ENCODE peak calls at places on chromosomes 7 and 10, in five cellular contexts. D, Z, O, S and V are unnamed samples.

GRCh38 chr7:25460426-25460825 is 232.1 kb upstream of the NPVF start:
- DNase-seq in D (no peak), Z (no peak), O (no peak), S (no peak), V (no peak)

GRCh38 chr7:65749518-65749917 is 123.4 kb upstream of the VKORC1L1 start:
- DNase-seq in D (no peak), Z (no peak), O (no peak), S (no peak), V (no peak)

GRCh38 chr10:97575101-97575668 is 2.6 kb downstream of the ANKRD2 start:
- DNase-seq in D (no peak), Z (no peak), O (no peak), S (no peak), V (no peak)

GRCh38 chr7:23022258-23022745 is 8.4 kb upstream of the HYCC1 start:
- DNase-seq in D (no peak), Z (peak), O (no peak), S (no peak), V (no peak)

GRCh38 chr10:123274513-123275182 is 120.4 kb downstream of the BUB3 start:
- DNase-seq in D (no peak), Z (no peak), O (no peak), S (no peak), V (no peak)

GRCh38 chr7:19442016-19442785 is 266.6 kb downstream of the POLR1F start:
- DNase-seq in D (no peak), Z (peak), O (peak), S (no peak), V (no peak)

GRCh38 chr10:29009464-29009863 is 279.4 kb upstream of the LYZL1 start:
- DNase-seq in D (no peak), Z (no peak), O (no peak), S (no peak), V (no peak)

GRCh38 chr10:69807696-69808095 is 6.0 kb downstream of the COL13A1 start:
- DNase-seq in D (no peak), Z (peak), O (no peak), S (no peak), V (no peak)

GRCh38 chr10:22849077-22849810 is 78.6 kb upstream of the ARMC3 start:
- DNase-seq in D (peak), Z (peak), O (no peak), S (peak), V (peak)

DNA sequence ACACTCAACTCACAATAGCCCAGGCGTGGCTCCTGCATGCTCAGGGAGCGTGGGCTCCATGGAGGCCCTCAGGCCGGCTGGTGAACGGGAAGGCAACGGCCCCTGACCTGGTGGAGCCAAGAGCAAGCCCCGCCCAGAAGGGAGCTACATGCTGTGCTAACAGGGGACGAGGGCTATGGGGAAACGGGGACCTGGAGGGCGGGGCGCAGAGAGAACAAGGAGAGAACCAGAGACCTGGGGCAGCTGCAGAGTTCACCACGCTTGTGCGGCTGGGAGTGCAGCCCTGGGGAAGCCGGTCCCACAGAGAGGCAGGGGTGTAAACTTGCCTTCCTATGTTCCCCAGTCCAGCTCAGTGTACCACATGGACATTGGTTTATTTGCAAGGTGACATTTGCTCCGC is 69.2 kb upstream of the PPP2R2D start:
- DNase-seq in D (no peak), Z (no peak), O (no peak), S (no peak), V (no peak)
- H3K27ac ChIP-seq in D (no peak), Z (no peak), O (no peak), S (no peak), V (no peak)

GRCh38 chr7:134831862-134832261 is 52.4 kb downstream of the CALD1 start:
- DNase-seq in D (no peak), Z (peak), O (no peak), S (no peak), V (no peak)

GRCh38 chr7:134835463-134835823 is 56.0 kb downstream of the CALD1 start:
- DNase-seq in D (no peak), Z (no peak), O (no peak), S (no peak), V (no peak)

GRCh38 chr7:134832367-134832766 is 52.9 kb downstream of the CALD1 start:
- DNase-seq in D (no peak), Z (no peak), O (no peak), S (no peak), V (no peak)

GRCh38 chr7:134834689-134835462 is 55.4 kb downstream of the CALD1 start:
- DNase-seq in D (no peak), Z (peak), O (peak), S (no peak), V (no peak)

DNA sequence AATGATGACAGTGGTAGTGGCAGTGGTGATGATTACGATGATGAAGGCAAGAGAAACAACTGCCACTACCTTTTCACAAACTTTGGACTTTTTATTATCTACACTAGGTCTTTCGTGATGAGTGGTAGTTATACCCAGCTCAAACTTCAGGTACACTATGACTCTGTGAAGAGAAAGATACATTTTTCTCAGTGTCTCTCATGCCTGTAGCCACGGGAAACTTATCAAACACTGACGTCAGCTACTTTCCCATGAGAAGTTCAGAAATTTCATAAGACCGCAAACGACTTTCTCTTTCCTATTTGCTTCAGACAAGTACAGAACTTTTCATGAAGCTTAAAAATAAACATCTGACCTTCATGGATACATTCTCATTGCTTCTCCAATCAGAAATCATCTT is 57.0 kb downstream of the CALD1 start:
- DNase-seq in D (no peak), Z (peak), O (no peak), S (no peak), V (no peak)
- H3K27ac ChIP-seq in D (no peak), Z (peak), O (peak), S (peak), V (no peak)

GRCh38 chr7:36474283-36475010 is 84.8 kb downstream of the ANLN start:
- DNase-seq in D (no peak), Z (peak), O (no peak), S (no peak), V (no peak)
- H3K27ac ChIP-seq in D (no peak), Z (no peak), O (no peak), S (no peak), V (no peak)

GRCh38 chr10:114043532-114044250 is at the start of gene ADRB1:
- DNase-seq in D (peak), Z (peak), O (peak), S (peak), V (no peak)
- H3K27ac ChIP-seq in D (peak), Z (no peak), O (no peak), S (peak), V (no peak)

DNA sequence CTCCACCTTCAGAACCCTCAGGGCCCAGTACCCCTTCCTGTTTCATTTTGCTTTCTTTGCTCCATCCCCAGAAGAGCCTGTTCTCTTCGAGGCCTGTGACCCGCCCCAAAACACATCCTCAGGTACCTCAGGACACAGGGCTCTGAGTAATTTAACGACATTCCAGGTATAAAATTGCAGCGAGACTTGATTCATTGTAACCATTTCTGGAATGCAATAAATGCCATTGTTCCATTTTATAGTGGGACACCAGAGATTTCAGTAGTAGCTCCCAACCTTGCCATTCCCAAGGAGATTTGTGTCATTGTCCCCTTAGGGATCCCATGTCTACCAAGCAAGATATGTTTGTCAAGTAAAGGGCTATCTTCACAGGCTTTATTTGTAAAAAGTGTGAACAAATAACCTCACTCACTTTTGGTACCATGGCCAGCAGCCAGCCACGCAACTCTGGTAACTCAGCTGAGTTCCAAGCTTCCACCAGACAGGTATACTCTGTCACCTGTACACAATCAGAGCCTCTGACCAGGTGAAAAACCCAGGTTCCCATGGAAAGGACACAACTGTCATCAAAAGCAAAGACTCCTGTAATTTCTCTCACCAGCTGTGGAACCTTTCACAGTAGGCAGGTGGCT is 441.3 kb downstream of the PLXNA4 start:
- DNase-seq in D (no peak), Z (no peak), O (peak), S (no peak), V (no peak)
- H3K27ac ChIP-seq in D (no peak), Z (no peak), O (no peak), S (no peak), V (no peak)

DNA sequence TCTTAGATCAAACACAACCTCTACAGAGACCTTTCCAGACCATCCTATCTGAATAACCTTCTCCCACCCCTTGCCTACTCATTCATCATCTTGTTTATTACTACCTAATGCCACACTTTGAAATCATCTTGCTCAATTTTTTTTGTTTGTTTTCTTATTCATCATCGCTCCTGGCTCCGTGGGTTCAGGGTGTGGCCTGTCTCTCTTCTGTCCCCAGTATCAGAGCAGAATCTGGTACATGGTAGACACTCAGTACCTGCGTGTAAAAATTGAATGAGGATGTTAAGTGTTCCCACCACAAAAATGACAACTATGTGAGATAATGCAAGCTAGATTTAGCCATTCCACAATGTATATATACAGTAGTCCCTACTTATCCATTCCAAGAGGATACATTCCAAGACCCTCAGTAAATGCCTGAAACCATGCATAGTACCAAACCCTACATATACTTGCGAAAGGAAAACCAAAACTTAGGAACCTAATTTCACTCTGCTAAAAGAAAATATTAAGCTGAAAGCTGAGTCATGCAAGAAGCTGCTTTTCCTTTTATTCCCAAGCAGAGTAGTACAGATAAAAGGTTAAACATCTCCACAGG is 72.1 kb upstream of the SEC61G start:
- DNase-seq in D (no peak), Z (no peak), O (no peak), S (no peak), V (no peak)
- H3K27ac ChIP-seq in D (no peak), Z (no peak), O (no peak), S (no peak), V (no peak)

DNA sequence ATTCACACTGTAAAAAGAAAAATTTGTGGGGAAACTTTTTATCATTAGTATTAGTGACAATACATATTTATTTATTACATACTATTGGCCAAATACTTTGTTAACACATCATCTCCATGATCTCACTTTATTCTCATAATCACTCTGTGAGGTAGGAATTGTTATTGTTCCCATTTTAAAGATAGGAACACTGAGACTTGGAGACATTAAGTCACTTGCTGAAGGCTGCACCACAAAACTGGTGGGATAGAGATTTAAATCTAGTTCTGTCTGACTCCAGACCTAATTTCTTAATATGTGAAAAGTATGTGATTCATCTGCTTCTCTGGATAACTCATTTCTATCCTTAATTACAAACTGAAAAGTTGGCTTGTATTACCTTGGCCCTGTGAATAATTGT is 8.2 kb downstream of the PPP1R3C start:
- DNase-seq in D (no peak), Z (no peak), O (no peak), S (no peak), V (no peak)
- H3K27ac ChIP-seq in D (no peak), Z (no peak), O (no peak), S (no peak), V (no peak)

GRCh38 chr7:158449266-158449665 is 138.4 kb downstream of the PTPRN2 start:
- DNase-seq in D (no peak), Z (no peak), O (no peak), S (peak), V (no peak)

GRCh38 chr7:158452331-158452730 is 135.3 kb downstream of the PTPRN2 start:
- DNase-seq in D (no peak), Z (no peak), O (no peak), S (peak), V (no peak)

GRCh38 chr7:158450476-158451124 is 137.0 kb downstream of the PTPRN2 start:
- DNase-seq in D (no peak), Z (no peak), O (no peak), S (peak), V (no peak)

GRCh38 chr7:158448701-158449100 is 138.9 kb downstream of the PTPRN2 start:
- DNase-seq in D (no peak), Z (no peak), O (no peak), S (peak), V (no peak)

DNA sequence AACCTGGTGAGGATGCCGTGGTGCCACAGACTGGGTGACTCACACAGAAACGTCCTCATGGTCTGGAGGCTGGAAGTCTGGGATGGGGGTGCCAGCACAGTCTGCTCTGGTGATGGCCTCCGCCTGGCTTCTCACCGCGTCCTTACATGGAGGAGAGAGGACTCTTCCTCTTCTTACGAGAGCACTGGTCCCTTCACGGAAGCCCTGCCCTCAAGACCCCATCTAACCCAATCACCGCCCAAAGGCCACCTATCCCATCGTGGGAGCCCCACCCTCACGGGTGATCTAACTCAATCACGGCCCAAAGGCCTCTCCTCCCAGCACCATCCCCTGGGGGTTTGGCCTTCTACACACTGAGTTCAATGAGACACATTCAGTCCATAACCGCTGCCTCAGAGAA is 137.7 kb downstream of the PTPRN2 start:
- DNase-seq in D (no peak), Z (no peak), O (no peak), S (peak), V (no peak)
- H3K27ac ChIP-seq in D (no peak), Z (no peak), O (no peak), S (no peak), V (no peak)

DNA sequence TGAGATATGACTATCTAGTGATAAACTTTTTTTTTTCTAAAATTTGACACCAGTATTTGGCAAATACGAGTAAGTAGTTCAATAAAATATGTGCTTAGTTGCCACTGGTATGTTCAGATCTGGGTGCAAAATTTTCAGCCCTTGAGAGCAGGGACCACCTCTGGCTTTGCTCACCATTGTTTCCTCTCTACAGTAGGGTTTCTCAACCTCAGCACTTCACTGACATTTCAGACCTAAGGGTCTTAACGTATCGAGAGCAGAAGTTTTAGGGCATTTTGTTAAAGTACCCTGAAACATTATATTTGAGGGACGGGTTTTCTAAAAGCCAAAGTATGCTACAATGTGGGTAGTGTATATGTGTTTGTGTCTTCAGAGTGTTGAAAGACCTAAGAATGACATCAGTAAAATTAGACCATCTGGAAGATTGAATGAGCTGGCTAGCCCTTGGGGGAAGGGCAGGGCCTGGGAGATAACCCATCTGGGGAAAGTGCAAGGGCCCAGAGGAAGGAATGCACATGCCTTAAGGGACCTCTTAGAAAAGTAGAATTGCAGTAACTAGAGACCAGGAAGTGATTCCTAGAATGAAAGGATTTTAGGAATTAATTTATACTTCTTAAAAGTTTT is 11.8 kb downstream of the BZW2 start:
- DNase-seq in D (no peak), Z (peak), O (peak), S (no peak), V (no peak)
- H3K27ac ChIP-seq in D (no peak), Z (peak), O (peak), S (no peak), V (no peak)

GRCh38 chr10:126933116-126933515 is 27.9 kb downstream of the DOCK1 start:
- DNase-seq in D (no peak), Z (no peak), O (no peak), S (no peak), V (no peak)

GRCh38 chr10:126932516-126932915 is 27.3 kb downstream of the DOCK1 start:
- DNase-seq in D (no peak), Z (no peak), O (no peak), S (no peak), V (no peak)

GRCh38 chr10:126929391-126929790 is 24.2 kb downstream of the DOCK1 start:
- DNase-seq in D (no peak), Z (no peak), O (no peak), S (no peak), V (no peak)

GRCh38 chr10:126931548-126931947 is 26.3 kb downstream of the DOCK1 start:
- DNase-seq in D (no peak), Z (no peak), O (no peak), S (no peak), V (no peak)

GRCh38 chr10:126930506-126931458 is 25.6 kb downstream of the DOCK1 start:
- DNase-seq in D (no peak), Z (peak), O (no peak), S (no peak), V (no peak)
- H3K27ac ChIP-seq in D (peak), Z (no peak), O (no peak), S (no peak), V (no peak)